ENCODE peak calls at places on chromosomes 2 and 18, in seven cellular contexts. Z, F, X, H, U, I and P are unnamed samples.

GRCh38 chr2:118094503-118094902 is 6.2 kb downstream of the INSIG2 start:
- DNase-seq in Z (no peak), F (no peak), X (no peak), H (no peak), U (no peak), I (no peak), P (no peak)

GRCh38 chr2:122341007-122341406 is 585.6 kb downstream of the TSN start:
- DNase-seq in Z (no peak), F (no peak), X (no peak), H (no peak), U (no peak), I (no peak), P (no peak)

GRCh38 chr18:56003009-56003408 is 415.0 kb upstream of the TCF4 start:
- DNase-seq in Z (no peak), F (no peak), X (no peak), H (no peak), U (no peak), I (no peak), P (no peak)

GRCh38 chr18:374735-375168 is 106.9 kb upstream of the THOC1 start:
- DNase-seq in Z (no peak), F (no peak), X (peak), H (no peak), U (no peak), I (no peak), P (no peak)

GRCh38 chr2:211103989-211104388 is 547.6 kb downstream of the CPS1 start:
- DNase-seq in Z (no peak), F (no peak), X (no peak), H (no peak), U (no peak), I (peak), P (no peak)

GRCh38 chr2:12809526-12809925 is 92.8 kb downstream of the TRIB2 start:
- DNase-seq in Z (no peak), F (no peak), X (no peak), H (no peak), U (no peak), I (peak), P (no peak)

GRCh38 chr2:120886967-120887672 is 151.5 kb downstream of the GLI2 start:
- DNase-seq in Z (no peak), F (no peak), X (no peak), H (peak), U (no peak), I (no peak), P (no peak)

GRCh38 chr2:37871453-37872191 is 53.5 kb upstream of the RMDN2 start:
- DNase-seq in Z (no peak), F (no peak), X (no peak), H (no peak), U (no peak), I (no peak), P (no peak)

GRCh38 chr2:125746321-125746983 is 909.5 kb upstream of the GYPC start:
- DNase-seq in Z (no peak), F (no peak), X (no peak), H (no peak), U (no peak), I (no peak), P (no peak)

GRCh38 chr2:191230174-191230573 is 15.0 kb upstream of the MYO1B start:
- DNase-seq in Z (no peak), F (no peak), X (no peak), H (no peak), U (no peak), I (no peak), P (no peak)

GRCh38 chr18:32469190-32469611 is 1.5 kb downstream of the GAREM1 start:
- DNase-seq in Z (peak), F (no peak), X (peak), H (peak), U (no peak), I (peak), P (no peak)

GRCh38 chr2:69694894-69695849 is 46.8 kb upstream of the ANXA4 start:
- DNase-seq in Z (peak), F (no peak), X (no peak), H (no peak), U (no peak), I (no peak), P (no peak)

GRCh38 chr18:49360582-49360981 is 99.9 kb downstream of the DYM start:
- DNase-seq in Z (no peak), F (no peak), X (no peak), H (no peak), U (no peak), I (no peak), P (no peak)

GRCh38 chr18:58189008-58189407 is 145.0 kb downstream of the NEDD4L start:
- DNase-seq in Z (no peak), F (no peak), X (no peak), H (no peak), U (no peak), I (no peak), P (no peak)

GRCh38 chr2:205714058-205714776 is 31.9 kb downstream of the NRP2 start:
- DNase-seq in Z (no peak), F (no peak), X (no peak), H (no peak), U (no peak), I (no peak), P (no peak)

GRCh38 chr18:77251730-77252050 is 2.0 kb downstream of the GALR1 start:
- DNase-seq in Z (no peak), F (no peak), X (no peak), H (no peak), U (no peak), I (no peak), P (no peak)

GRCh38 chr2:213678437-213679218 is 394.4 kb downstream of the SPAG16 start:
- DNase-seq in Z (no peak), F (no peak), X (no peak), H (no peak), U (no peak), I (no peak), P (no peak)

GRCh38 chr2:85308951-85309555 is 18.7 kb downstream of the TGOLN2 start:
- DNase-seq in Z (no peak), F (no peak), X (peak), H (peak), U (no peak), I (peak), P (no peak)

GRCh38 chr2:186641807-186642321 is 52.0 kb upstream of the FAM171B start:
- DNase-seq in Z (peak), F (no peak), X (no peak), H (peak), U (no peak), I (peak), P (peak)

GRCh38 chr2:122077114-122077513 is 321.7 kb downstream of the TSN start:
- DNase-seq in Z (no peak), F (no peak), X (no peak), H (no peak), U (no peak), I (no peak), P (no peak)

DNA sequence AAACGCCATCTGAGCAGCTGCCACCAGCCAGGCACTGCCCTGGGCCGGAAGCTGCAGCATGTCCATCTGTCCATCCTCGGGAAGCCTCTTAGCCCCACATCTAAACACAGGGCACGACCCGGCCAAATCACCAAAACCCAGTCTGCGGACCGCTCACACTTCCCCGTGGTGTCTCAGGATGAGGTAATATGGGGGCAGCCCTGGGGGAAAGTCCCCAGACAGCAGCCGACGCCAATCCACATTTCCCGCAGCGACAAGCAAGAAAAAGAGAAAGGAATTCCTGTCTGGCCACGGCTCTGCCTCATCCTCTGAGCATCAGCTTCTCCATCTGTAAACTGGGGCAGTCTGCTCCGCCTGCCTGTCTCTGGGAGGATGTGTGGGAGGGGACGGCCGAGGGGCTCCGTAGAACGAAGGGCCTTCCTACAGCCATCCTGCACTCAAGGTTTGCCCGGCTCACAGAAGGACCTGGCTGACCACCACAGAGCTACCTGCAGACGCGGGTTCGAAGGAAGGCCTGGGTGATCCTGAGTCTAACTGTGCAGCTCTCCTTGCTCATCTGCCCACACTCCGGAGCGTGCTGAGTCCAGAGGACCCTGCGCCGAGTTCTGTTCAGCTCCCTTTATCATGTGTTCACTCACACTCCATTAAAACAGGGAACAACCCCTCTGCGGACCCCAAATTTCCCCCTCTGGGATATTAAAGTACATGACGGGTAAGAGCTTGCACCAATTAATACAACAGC is 138.5 kb downstream of the PXDN start:
- DNase-seq in Z (no peak), F (no peak), X (peak), H (peak), U (no peak), I (no peak), P (no peak)
- H3K4me3 ChIP-seq in Z (no peak), F (no peak), X (no peak), H (no peak), U (no peak), I (no peak), P (no peak)

DNA sequence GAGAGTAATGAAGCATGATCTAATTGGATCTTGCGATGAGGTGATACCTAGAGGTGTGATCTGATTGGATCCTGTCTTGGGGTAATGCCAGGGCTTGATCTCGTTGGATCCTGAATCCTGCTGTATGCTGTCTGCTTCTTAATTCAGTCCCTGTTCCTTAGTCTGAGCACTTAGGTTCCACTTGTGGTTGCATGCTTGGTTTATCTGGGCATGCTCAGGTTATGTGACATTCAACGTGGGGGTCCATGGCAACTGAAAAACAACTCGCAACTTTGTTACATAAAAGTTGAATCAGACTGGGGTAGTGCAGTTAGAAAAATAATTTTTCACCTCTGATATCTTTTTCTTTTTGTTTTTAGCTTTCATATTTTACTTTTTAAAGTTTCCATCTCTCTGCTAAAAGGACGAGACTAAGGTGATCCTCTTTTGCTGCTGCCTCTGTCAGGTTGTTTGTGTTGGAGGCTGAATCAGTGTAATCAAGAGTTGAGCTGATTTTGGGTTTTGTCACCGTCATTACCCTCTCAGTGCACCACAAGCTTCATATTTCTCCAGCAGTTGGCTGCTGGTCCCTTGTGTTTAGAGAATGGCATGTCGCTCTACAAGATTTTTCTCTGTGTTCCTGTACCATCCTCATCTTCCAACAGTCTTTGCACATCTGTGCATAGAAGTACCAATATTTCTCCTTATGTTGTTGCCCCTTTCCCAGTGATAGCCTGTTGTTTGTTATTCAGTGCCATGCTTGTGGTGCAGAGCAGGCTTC is 67.9 kb downstream of the NCOA1 start:
- DNase-seq in Z (no peak), F (no peak), X (no peak), H (no peak), U (no peak), I (no peak), P (no peak)
- H3K27ac ChIP-seq in Z (no peak), F (no peak), X (no peak), H (no peak), U (no peak), I (no peak), P (no peak)

GRCh38 chr2:162091325-162092007 is 17.5 kb upstream of the DPP4 start:
- DNase-seq in Z (peak), F (no peak), X (no peak), H (no peak), U (no peak), I (no peak), P (no peak)

GRCh38 chr2:162092008-162092390 is 18.0 kb upstream of the DPP4 start:
- DNase-seq in Z (no peak), F (no peak), X (no peak), H (no peak), U (no peak), I (no peak), P (no peak)

GRCh38 chr2:162090109-162090508 is 16.1 kb upstream of the DPP4 start:
- DNase-seq in Z (no peak), F (no peak), X (no peak), H (no peak), U (no peak), I (no peak), P (no peak)

DNA sequence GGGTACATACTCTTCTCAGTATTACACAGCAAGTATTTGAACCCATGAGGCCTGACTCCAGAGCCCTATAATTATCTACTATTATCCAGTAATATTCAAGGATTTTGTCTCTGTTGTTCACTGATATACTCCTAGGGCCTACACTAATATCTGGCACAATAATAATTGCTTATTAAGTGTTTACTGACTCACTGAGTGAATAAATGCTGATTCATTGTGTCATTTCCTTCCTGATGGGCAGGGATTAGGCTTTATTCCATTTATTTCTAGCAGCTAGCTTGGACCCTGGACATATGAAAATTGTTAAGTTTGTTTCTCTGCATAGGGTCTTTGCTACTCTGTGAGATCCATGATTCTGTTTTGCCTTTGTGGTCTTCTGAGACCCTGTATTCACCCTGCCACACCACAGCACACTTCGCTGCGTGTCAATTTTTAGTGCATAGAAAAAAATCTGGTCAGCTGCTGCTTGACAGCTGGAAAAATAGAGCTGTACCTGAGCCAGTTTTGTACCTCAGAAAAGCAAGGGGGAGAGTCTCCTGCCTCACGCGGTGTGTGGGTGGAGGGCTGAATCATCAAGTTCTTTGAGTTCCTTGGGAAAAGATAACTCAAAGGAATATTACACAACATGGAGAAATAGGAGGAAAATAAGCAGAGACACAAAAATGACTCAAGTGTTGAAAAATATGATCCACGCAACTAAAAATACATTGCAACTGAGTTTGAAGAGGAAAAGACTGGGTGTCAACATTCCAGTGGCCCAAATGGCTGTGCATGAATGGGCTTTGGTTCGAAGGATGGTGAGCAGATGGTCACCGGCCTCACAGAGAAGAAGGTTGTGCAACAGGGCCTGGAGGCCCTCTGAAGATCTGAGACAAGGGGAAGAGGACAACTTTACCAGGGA is 18.9 kb upstream of the DPP4 start:
- DNase-seq in Z (peak), F (no peak), X (peak), H (no peak), U (no peak), I (peak), P (peak)
- H3K4me3 ChIP-seq in Z (no peak), F (no peak), X (no peak), H (no peak), U (no peak), I (no peak), P (no peak)

GRCh38 chr18:13627639-13628038 is 98.7 kb downstream of the FAM210A start:
- DNase-seq in Z (no peak), F (no peak), X (no peak), H (no peak), U (no peak), I (no peak), P (no peak)
- H3K27ac ChIP-seq in Z (no peak), F (no peak), X (no peak), H (no peak), U (no peak), I (no peak), P (no peak)

DNA sequence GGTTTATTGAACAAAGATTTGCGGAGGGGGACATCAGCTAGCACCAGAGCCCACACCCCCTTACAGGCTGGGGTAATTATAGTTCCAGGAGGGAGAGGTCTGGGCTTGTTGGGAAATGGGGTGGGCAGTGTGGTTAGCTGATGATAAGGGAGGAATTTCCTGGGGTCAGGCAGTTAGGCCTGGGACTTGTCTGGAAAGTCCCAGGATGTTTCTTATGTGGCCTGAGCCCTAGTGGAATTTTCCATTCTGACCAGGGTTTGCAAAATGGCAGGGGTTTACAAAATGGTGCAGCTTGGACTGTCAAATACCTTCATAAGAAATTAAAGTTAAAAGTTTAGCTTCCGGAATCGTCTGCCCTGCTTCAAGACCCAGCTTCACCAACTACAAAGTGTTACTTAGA is 199.1 kb downstream of the FBXO15 start:
- DNase-seq in Z (no peak), F (no peak), X (no peak), H (no peak), U (no peak), I (no peak), P (no peak)
- H3K4me3 ChIP-seq in Z (no peak), F (no peak), X (no peak), H (no peak), U (no peak), I (no peak), P (no peak)

GRCh38 chr2:183614797-183615429 is 490.7 kb downstream of the NUP35 start:
- DNase-seq in Z (no peak), F (no peak), X (peak), H (peak), U (no peak), I (no peak), P (no peak)
- H3K27ac ChIP-seq in Z (no peak), F (no peak), X (peak), H (peak), U (no peak), I (no peak), P (no peak)

GRCh38 chr2:144941743-144942488 is 422.0 kb upstream of the ZEB2 start:
- DNase-seq in Z (peak), F (no peak), X (no peak), H (no peak), U (no peak), I (no peak), P (no peak)
- H3K4me3 ChIP-seq in Z (peak), F (no peak), X (no peak), H (no peak), U (no peak), I (no peak), P (no peak)

GRCh38 chr2:233082934-233083755 is 23.0 kb downstream of the INPP5D start:
- DNase-seq in Z (no peak), F (no peak), X (peak), H (no peak), U (no peak), I (no peak), P (no peak)
- H3K27ac ChIP-seq in Z (no peak), F (peak), X (peak), H (no peak), U (peak), I (peak), P (no peak)